ENCODE peak calls at places on chromosomes 6 and 20, in seven cellular contexts. R is heart right ventricle; K is mesenchymal stem cell; T is astrocyte; N is PC-3; X is CD8-positive, alpha-beta T cell; A is lower lobe of right lung. U is an unnamed sample.

GRCh38 chr20:61804896-61805295 is 260.8 kb downstream of the TAF4 start:
- DNase-seq in K (peak), A (peak), R (no peak), X (no peak), N (no peak), T (peak), U (no peak)

GRCh38 chr6:21227486-21227885 is 366.1 kb upstream of the SOX4 start:
- DNase-seq in K (no peak), N (peak), R (no peak), A (no peak), T (peak), X (no peak), U (no peak)

GRCh38 chr6:79446006-79446405 is 91.2 kb downstream of the LCA5 start:
- DNase-seq in X (no peak), K (no peak), N (no peak), R (no peak), A (no peak), T (no peak), U (no peak)

GRCh38 chr6:53437557-53438202 is 88.9 kb upstream of the ELOVL5 start:
- DNase-seq in X (no peak), K (peak), R (peak), A (no peak), N (peak), T (peak), U (no peak)

GRCh38 chr6:43939281-43940070 is 169.5 kb downstream of the VEGFA start:
- DNase-seq in A (no peak), T (no peak), N (no peak), R (peak), X (no peak), K (no peak), U (no peak)

GRCh38 chr6:24883618-24884017 is 52.1 kb downstream of the RIPOR2 start:
- DNase-seq in T (peak), K (peak), N (peak), A (no peak), R (no peak), X (peak), U (no peak)

GRCh38 chr6:56954389-56955170 is at the start of gene BEND6:
- DNase-seq in R (peak), N (peak), X (peak), K (peak), A (peak), T (peak), U (peak)

GRCh38 chr6:18488526-18489270 is 101.5 kb downstream of the RNF144B start:
- DNase-seq in N (no peak), T (peak), K (no peak), R (no peak), A (no peak), X (no peak), U (no peak)

GRCh38 chr20:53806683-53807401 is 213.2 kb upstream of the ZNF217 start:
- DNase-seq in R (no peak), T (no peak), X (no peak), A (no peak), K (no peak), N (no peak), U (no peak)

GRCh38 chr20:51284161-51284560 is 258.4 kb downstream of the NFATC2 start:
- DNase-seq in X (no peak), R (no peak), K (no peak), N (peak), A (no peak), T (no peak), U (no peak)

GRCh38 chr6:13696226-13696625 is 15.4 kb downstream of the RANBP9 start:
- DNase-seq in K (peak), X (no peak), R (no peak), A (no peak), N (peak), T (peak), U (no peak)

GRCh38 chr6:31272856-31273626 is 1.1 kb upstream of the HLA-C start:
- DNase-seq in R (no peak), X (peak), A (no peak), T (no peak), N (no peak), K (no peak), U (no peak)

GRCh38 chr6:52115145-52115741 is 27.8 kb upstream of the PKHD1 start:
- DNase-seq in X (no peak), A (no peak), R (no peak), T (no peak), K (no peak), N (peak), U (no peak)

GRCh38 chr6:105952762-105953700 is 133.1 kb upstream of the PRDM1 start:
- DNase-seq in T (no peak), R (no peak), X (no peak), A (no peak), N (no peak), K (no peak), U (no peak)

GRCh38 chr6:11804706-11805105 is 26.1 kb upstream of the ADTRP start:
- DNase-seq in A (no peak), R (no peak), K (no peak), N (no peak), X (no peak), T (peak), U (no peak)

GRCh38 chr20:10447028-10447427 is 11.9 kb downstream of the SLX4IP start:
- DNase-seq in T (peak), R (no peak), X (peak), K (peak), N (peak), A (no peak), U (no peak)

GRCh38 chr20:57188576-57189079 is 77.8 kb downstream of the BMP7 start:
- DNase-seq in N (no peak), K (peak), X (no peak), R (no peak), T (no peak), A (no peak), U (peak)

GRCh38 chr6:44672838-44673237 is 285.3 kb downstream of the CDC5L start:
- DNase-seq in T (no peak), X (no peak), A (no peak), R (no peak), K (no peak), N (peak), U (no peak)

GRCh38 chr20:17662333-17663039 is 19.6 kb downstream of the RRBP1 start:
- DNase-seq in A (no peak), K (peak), X (no peak), T (peak), N (no peak), R (peak), U (no peak)

GRCh38 chr6:76250666-76251065 is 178.2 kb upstream of the IMPG1 start:
- DNase-seq in N (no peak), T (no peak), A (no peak), X (no peak), R (no peak), K (no peak), U (no peak)

GRCh38 chr6:37763413-37763812 is 56.1 kb upstream of the ZFAND3 start:
- DNase-seq in X (no peak), R (no peak), T (no peak), K (no peak), N (no peak), A (no peak), U (no peak)

GRCh38 chr20:9068896-9069663 is at the start of gene PLCB4:
- DNase-seq in T (peak), X (no peak), R (peak), A (peak), K (peak), N (peak), U (peak)

GRCh38 chr6:157267109-157267611 is 56.2 kb downstream of the TMEM242 start:
- DNase-seq in X (no peak), T (no peak), A (no peak), N (no peak), K (no peak), R (no peak), U (no peak)

GRCh38 chr6:24918641-24919403 is 16.9 kb downstream of the RIPOR2 start:
- DNase-seq in R (peak), N (no peak), T (no peak), A (no peak), K (no peak), X (no peak), U (no peak)

GRCh38 chr6:119627908-119628669 is 278.5 kb upstream of the MAN1A1 start:
- DNase-seq in R (no peak), X (no peak), A (no peak), K (peak), T (peak), N (peak), U (no peak)

GRCh38 chr6:119633461-119633860 is 283.9 kb upstream of the MAN1A1 start:
- DNase-seq in K (no peak), A (no peak), T (no peak), X (no peak), R (no peak), N (no peak), U (no peak)

GRCh38 chr6:119626884-119627619 is 277.5 kb upstream of the MAN1A1 start:
- DNase-seq in R (no peak), A (no peak), K (no peak), X (no peak), N (peak), T (peak), U (no peak)

GRCh38 chr6:119628691-119629621 is 279.4 kb upstream of the MAN1A1 start:
- DNase-seq in X (no peak), N (no peak), R (no peak), T (no peak), K (no peak), A (no peak), U (no peak)

DNA sequence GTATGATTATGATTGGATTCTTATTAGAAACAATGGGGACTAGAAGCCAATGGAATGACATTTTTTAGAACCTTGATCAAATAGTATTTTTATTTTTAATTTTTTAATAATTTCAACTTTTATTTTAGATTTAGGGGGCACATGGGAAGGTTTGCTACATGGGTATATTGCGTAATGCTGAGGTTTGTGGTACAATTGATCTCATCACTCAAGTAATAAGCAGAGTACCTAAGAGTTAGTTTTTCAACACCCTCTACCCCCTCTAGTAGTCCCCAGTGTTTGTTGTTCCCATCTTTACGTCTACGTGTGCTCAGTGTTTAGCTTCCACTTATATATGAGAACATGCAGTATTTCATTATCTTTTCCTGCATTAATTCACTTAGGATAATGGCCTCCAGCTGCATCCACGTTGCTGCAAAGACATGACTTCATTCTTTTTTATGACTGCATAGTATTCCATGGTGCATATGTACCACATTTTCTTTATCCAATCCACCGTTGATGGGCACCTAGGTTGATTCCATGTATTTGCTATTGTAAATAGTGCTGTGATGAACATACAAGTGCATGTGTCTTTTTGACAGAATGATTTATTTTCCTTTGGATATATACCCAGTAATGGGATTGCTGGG is 281.1 kb upstream of the MAN1A1 start:
- DNase-seq in N (no peak), T (no peak), X (no peak), R (no peak), A (no peak), K (no peak), U (no peak)
- H3K27ac ChIP-seq in N (no peak), T (no peak), X (no peak), R (no peak), A (no peak), K (no peak), U (no peak)

GRCh38 chr6:164554700-164555479 is 754.5 kb downstream of the C6orf118 start:
- DNase-seq in K (no peak), N (no peak), T (no peak), R (peak), A (no peak), X (no peak), U (no peak)
- H3K27ac ChIP-seq in K (no peak), N (no peak), T (no peak), R (no peak), A (no peak), X (no peak), U (peak)

GRCh38 chr20:63895202-63895885 is 418 bp downstream of the DNAJC5 start:
- DNase-seq in N (no peak), K (no peak), R (no peak), A (no peak), X (no peak), T (no peak), U (no peak)
- H3K27ac ChIP-seq in N (peak), K (peak), R (peak), A (peak), X (peak), T (peak), U (peak)

DNA sequence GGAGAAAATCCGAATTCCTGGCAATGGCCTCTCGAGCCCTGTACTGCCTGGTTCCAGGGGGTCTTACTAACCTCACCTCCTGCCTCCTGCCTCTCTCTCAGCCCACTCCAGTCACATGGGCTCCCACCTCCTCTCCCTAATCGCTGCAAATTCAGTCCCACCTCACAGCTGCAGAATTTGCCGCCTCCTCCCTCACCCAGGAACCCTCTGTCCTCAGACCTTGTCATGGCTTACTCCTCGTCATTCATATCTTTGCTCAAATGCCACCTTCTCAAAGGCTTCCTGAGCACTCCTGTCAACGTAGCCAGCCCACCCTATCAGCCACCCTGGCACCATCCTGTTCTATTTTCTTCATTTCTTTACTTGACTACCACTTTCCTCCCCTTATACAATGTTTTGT is 89.0 kb downstream of the SLC2A10 start:
- DNase-seq in T (no peak), A (no peak), X (no peak), K (no peak), N (no peak), R (no peak), U (no peak)
- H3K27ac ChIP-seq in T (no peak), A (no peak), X (no peak), K (no peak), N (no peak), R (no peak), U (no peak)

DNA sequence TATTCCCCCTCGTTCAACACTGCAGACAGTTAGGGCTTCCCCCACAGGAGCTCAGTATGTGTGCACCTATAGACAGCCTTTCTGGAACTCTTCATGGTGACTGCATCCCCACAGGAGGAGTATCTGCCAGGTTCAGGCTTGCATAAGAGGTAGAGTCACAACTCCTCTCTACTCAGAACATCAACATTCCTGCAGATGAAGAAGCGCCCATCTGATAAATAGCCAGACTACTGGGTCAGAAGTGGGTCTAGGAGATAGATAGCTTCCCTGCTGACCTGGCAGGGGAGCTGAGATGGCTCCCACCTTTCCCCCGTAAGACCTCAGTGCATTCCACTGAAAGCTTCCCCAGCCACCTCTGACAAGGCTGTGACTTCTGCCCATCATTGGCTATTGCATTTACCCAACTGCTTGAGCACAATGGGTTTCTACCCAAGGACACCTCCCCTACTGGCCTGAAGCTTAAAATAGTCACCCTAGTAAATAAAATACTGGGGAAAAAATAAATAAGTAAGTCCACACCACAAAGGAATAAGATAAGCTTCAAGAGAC is 125.1 kb downstream of the CDK19 start:
- DNase-seq in K (no peak), T (no peak), X (no peak), N (no peak), A (no peak), R (no peak), U (no peak)
- H3K27ac ChIP-seq in K (no peak), T (no peak), X (no peak), N (no peak), A (no peak), R (no peak), U (no peak)

DNA sequence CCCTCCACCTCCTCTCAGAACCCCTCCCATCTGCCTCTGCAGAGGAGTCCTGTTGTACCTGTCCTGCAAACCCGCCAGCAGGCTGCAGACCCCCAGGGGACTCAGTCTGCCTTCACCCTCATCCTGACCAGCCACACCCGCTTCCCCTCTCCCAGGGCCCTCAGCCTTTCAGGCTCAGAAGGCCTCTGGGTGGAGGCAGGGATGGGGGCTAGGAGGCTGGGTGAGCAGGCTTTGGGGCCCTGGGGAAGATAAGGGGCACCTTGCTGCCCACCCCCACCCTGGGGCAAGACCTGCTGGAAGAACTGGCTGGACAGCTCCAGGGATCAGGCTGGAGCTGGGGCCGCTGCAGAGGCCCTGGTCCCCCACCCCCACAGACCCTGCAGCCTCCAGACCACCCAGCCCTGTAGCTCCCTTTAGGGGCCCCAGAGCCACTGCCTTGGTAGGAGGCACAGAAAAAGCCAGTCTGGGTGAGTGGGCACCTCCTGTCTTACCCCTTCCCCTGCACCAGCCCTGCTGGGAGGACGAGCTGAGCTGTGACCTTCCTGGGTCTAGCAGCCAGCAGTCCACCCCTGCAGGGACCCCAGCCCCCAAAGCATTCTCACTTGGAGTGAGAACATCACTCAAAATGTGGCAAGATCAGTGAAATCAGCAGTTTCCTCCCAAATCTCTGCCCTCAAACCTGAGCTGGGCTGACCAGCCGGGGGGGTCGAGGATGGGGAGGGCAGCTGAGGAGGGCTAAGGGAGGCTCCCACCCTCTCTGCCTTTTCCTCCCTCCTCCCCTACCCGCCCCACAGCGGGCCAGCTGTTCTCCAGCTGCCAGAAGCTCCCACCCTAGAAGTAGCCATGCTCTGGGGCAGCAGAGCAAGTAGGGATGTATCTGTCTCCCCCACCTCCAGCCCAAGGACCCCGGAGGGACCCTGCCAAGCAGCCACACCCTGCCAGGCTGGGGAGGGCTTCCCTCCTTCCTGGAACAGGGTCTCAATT is 5.0 kb downstream of the TEAD3 start:
- DNase-seq in A (no peak), T (no peak), N (no peak), X (no peak), K (no peak), R (no peak), U (no peak)
- H3K27ac ChIP-seq in A (no peak), T (no peak), N (no peak), X (no peak), K (peak), R (peak), U (peak)

DNA sequence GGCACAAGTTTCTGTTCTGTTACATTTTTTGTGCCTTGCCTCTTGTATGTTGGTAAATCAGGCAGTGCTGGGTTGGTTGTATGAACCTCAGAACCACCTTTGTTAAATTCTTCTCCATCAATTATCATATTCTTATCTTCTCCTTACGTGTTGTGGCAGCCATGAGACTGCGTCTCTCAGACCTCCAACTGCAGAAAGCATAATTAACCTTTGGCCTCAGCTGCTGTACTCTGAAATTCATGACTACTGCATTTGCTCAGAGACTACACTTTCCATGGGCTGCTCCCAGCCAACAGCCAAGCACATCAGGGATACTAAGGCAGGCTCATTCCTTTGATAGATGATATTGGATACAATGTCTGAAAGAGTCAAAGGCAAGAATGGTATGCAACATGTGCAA is 15.1 kb upstream of the SNX3 start:
- DNase-seq in N (no peak), T (no peak), R (no peak), K (no peak), X (no peak), A (no peak), U (no peak)
- H3K27ac ChIP-seq in N (no peak), T (no peak), R (no peak), K (no peak), X (no peak), A (no peak), U (no peak)

U was measured in psoas muscle.